ENCODE peak calls at places on chromosomes 7 and 10, in four cellular contexts. P, F, Y and X are unnamed samples. For H3K4me1, the result is how much of the 10 kb centered on the place peaks cover.

GRCh38 chr7:38580485-38580884 is 50.7 kb downstream of the AMPH start:
- DNase-seq in P (no peak), F (no peak), Y (no peak), X (no peak)

GRCh38 chr10:132873395-132873794 is 69.0 kb downstream of the CFAP46 start:
- DNase-seq in P (no peak), F (peak), Y (no peak), X (no peak)

GRCh38 chr7:24854866-24855265 is 97.6 kb upstream of the GSDME start:
- DNase-seq in P (no peak), F (no peak), Y (no peak), X (no peak)

GRCh38 chr7:53237344-53237913 is 202.0 kb downstream of the POM121L12 start:
- DNase-seq in P (no peak), F (no peak), Y (no peak), X (no peak)

GRCh38 chr7:20249924-20250323 is 32.7 kb upstream of the MACC1 start:
- DNase-seq in P (no peak), F (no peak), Y (no peak), X (no peak)

GRCh38 chr10:17802966-17803365 is 6.2 kb upstream of the MRC1 start:
- DNase-seq in P (no peak), F (no peak), Y (no peak), X (no peak)

GRCh38 chr7:158847451-158847866 is 8.9 kb upstream of the DYNC2I1 start:
- DNase-seq in P (no peak), F (no peak), Y (no peak), X (no peak)

GRCh38 chr10:89879121-89879520 is 177.7 kb downstream of the KIF20B start:
- DNase-seq in P (no peak), F (no peak), Y (no peak), X (no peak)

GRCh38 chr7:1818581-1819200 is 148.6 kb downstream of the ELFN1 start:
- DNase-seq in P (no peak), F (peak), Y (no peak), X (no peak)

GRCh38 chr10:123930340-123931001 is 38.9 kb upstream of the CPXM2 start:
- DNase-seq in P (no peak), F (no peak), Y (no peak), X (peak)

GRCh38 chr10:97780991-97781540 is 9.3 kb upstream of the SFRP5 start:
- DNase-seq in P (no peak), F (no peak), Y (no peak), X (no peak)

GRCh38 chr7:128322040-128322643 is 21.6 kb downstream of the RBM28 start:
- DNase-seq in P (peak), F (no peak), Y (no peak), X (no peak)

GRCh38 chr7:128810997-128811396 is 19.2 kb upstream of the FLNC start:
- DNase-seq in P (no peak), F (no peak), Y (no peak), X (no peak)

GRCh38 chr10:48610585-48611093 is 5.8 kb upstream of the ARHGAP22 start:
- DNase-seq in P (no peak), F (no peak), Y (peak), X (no peak)

GRCh38 chr7:41029072-41029492 is 673.8 kb downstream of the INHBA start:
- DNase-seq in P (peak), F (no peak), Y (peak), X (no peak)

GRCh38 chr7:155897758-155898386 is 85.6 kb upstream of the SHH start:
- DNase-seq in P (no peak), F (no peak), Y (no peak), X (peak)

GRCh38 chr7:80905334-80905733 is 13.5 kb downstream of the SEMA3C start:
- DNase-seq in P (no peak), F (no peak), Y (no peak), X (no peak)
- H3K4me1 ChIP-seq in P (half or more), F (under half), Y (under half), X (under half)

GRCh38 chr7:72751978-72752377 is 76.0 kb downstream of the TYW1B start:
- DNase-seq in P (no peak), F (no peak), Y (no peak), X (no peak)
- TF ChIP-seq CTCF in P (no peak), F (no peak), Y (no peak), X (no peak)

GRCh38 chr7:35726654-35727053 is 31.7 kb upstream of the HERPUD2 start:
- DNase-seq in P (no peak), F (no peak), Y (no peak), X (no peak)
- H3K4me1 ChIP-seq in P (under half), F (under half), Y (under half), X (under half)

GRCh38 chr7:121369462-121369861 is 26.6 kb downstream of the FAM3C start:
- DNase-seq in P (peak), F (no peak), Y (no peak), X (no peak)

GRCh38 chr7:121366852-121367431 is 29.2 kb downstream of the FAM3C start:
- DNase-seq in P (peak), F (no peak), Y (no peak), X (no peak)

GRCh38 chr7:121373177-121373576 is 22.9 kb downstream of the FAM3C start:
- DNase-seq in P (no peak), F (no peak), Y (no peak), X (no peak)

GRCh38 chr7:121372376-121373024 is 23.6 kb downstream of the FAM3C start:
- DNase-seq in P (no peak), F (no peak), Y (no peak), X (no peak)

DNA sequence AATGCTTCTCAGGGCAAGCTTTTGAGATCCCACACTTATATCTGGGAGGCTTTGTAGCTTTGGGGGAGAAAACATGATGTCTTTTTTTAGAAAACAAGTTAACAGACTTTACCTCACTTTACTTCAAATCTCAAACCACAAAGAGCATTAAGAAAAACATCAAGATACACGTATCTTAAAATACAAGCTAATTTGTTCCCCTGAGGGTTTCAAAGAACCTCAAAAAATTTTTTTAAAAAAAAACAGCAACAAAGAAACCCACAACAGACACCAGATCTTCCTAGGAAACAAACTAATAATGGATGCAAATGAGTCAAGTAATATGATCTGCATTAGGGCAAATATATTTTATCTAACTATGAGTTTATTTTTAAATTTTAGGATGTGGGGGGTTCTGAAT is 24.7 kb downstream of the FAM3C start:
- DNase-seq in P (no peak), F (no peak), Y (no peak), X (no peak)
- TF ChIP-seq CTCF in P (no peak), F (no peak), Y (no peak), X (no peak)

GRCh38 chr7:23471090-23471859 is 984 bp upstream of the IGF2BP3 start:
- DNase-seq in P (peak), F (no peak), Y (no peak), X (no peak)
- H3K4me1 ChIP-seq in P (under half), F (half or more), Y (under half), X (under half)

GRCh38 chr7:43583424-43584199 is 704 bp downstream of the STK17A start:
- DNase-seq in P (peak), F (peak), Y (peak), X (peak)
- TF ChIP-seq CTCF in P (no peak), F (no peak), Y (no peak), X (no peak)

GRCh38 chr10:43853369-43853768 is 204.7 kb upstream of the ZNF32 start:
- DNase-seq in P (no peak), F (no peak), Y (no peak), X (no peak)
- H3K4me1 ChIP-seq in P (under half), F (under half), Y (under half), X (under half)

GRCh38 chr7:37322831-37323230 is 125.8 kb downstream of the ELMO1 start:
- DNase-seq in P (no peak), F (no peak), Y (no peak), X (no peak)

GRCh38 chr7:37323912-37324430 is 124.7 kb downstream of the ELMO1 start:
- DNase-seq in P (no peak), F (no peak), Y (no peak), X (no peak)

GRCh38 chr7:37329940-37330339 is 118.7 kb downstream of the ELMO1 start:
- DNase-seq in P (no peak), F (no peak), Y (no peak), X (no peak)

GRCh38 chr7:37330775-37331174 is 117.9 kb downstream of the ELMO1 start:
- DNase-seq in P (no peak), F (no peak), Y (no peak), X (no peak)

GRCh38 chr7:37327288-37327687 is 121.4 kb downstream of the ELMO1 start:
- DNase-seq in P (no peak), F (no peak), Y (no peak), X (no peak)
- TF ChIP-seq CTCF in P (no peak), F (no peak), Y (no peak), X (no peak)

DNA sequence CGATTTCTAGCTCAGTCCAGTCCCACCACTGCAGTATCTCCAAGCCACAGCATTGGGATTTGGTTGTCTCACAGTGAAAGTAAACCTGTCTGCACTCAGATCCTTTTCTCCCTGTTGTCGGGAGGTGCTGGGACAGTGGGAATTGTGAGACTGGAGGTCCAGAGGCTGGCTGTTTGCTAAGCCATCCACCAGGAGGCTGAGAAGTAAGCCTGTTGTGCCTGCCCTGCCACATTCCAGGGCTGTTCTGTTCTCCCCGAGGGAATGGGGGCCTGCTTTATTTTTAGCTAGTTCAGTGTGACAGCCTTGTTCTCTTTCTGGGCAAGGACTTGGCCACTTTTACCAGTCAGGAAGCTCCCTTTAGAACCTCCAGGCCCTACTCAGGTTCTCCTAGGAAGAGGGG is 54.9 kb downstream of the HK1 start:
- DNase-seq in P (no peak), F (no peak), Y (no peak), X (peak)
- H3K4me1 ChIP-seq in P (under half), F (half or more), Y (half or more), X (half or more)